ENCODE peak calls at places on chromosomes 11 and 22, in five cellular contexts. One of them, this sample, is unnamed.

GRCh38 chr22:27212617-27213177 is 555.3 kb downstream of the MIAT start:
- DNase-seq in germinal center: no peak
- DNase-seq in GM23338: no peak
- DNase-seq in neural progenitor cell: peak
- DNase-seq in neural crest cell: no peak
- DNase-seq in this sample: no peak

GRCh38 chr11:81007046-81007445 is 1566.2 kb upstream of the TENM4 start:
- DNase-seq in germinal center: no peak
- DNase-seq in GM23338: no peak
- DNase-seq in neural progenitor cell: no peak
- DNase-seq in neural crest cell: no peak
- DNase-seq in this sample: no peak

GRCh38 chr11:65493367-65494176 is 5.3 kb upstream of the MALAT1 start:
- DNase-seq in germinal center: no peak
- DNase-seq in GM23338: peak
- DNase-seq in neural progenitor cell: peak
- DNase-seq in neural crest cell: no peak
- DNase-seq in this sample: no peak

GRCh38 chr22:32446321-32446720 is 17.9 kb downstream of the BPIFC start:
- DNase-seq in germinal center: no peak
- DNase-seq in GM23338: no peak
- DNase-seq in neural progenitor cell: no peak
- DNase-seq in neural crest cell: no peak
- DNase-seq in this sample: no peak

GRCh38 chr11:126114486-126115252 is 52.0 kb upstream of the CDON start:
- DNase-seq in germinal center: no peak
- DNase-seq in GM23338: no peak
- DNase-seq in neural progenitor cell: no peak
- DNase-seq in neural crest cell: no peak
- DNase-seq in this sample: no peak

GRCh38 chr11:103800406-103801114 is 235.9 kb upstream of the DDI1 start:
- DNase-seq in germinal center: no peak
- DNase-seq in GM23338: peak
- DNase-seq in neural progenitor cell: peak
- DNase-seq in neural crest cell: no peak
- DNase-seq in this sample: no peak

GRCh38 chr22:45502215-45503070 is at the start of gene FBLN1:
- DNase-seq in germinal center: no peak
- DNase-seq in GM23338: peak
- DNase-seq in neural progenitor cell: peak
- DNase-seq in neural crest cell: peak
- DNase-seq in this sample: peak

GRCh38 chr11:63761173-63761572 is 7.4 kb downstream of the ZFTA start:
- DNase-seq in germinal center: no peak
- DNase-seq in GM23338: peak
- DNase-seq in neural progenitor cell: peak
- DNase-seq in neural crest cell: peak
- DNase-seq in this sample: no peak

GRCh38 chr11:128375941-128376340 is 211.4 kb downstream of the ETS1 start:
- DNase-seq in germinal center: no peak
- DNase-seq in GM23338: no peak
- DNase-seq in neural progenitor cell: no peak
- DNase-seq in neural crest cell: no peak
- DNase-seq in this sample: no peak

GRCh38 chr11:74004694-74005615 is 3.9 kb downstream of the UCP3 start:
- DNase-seq in germinal center: no peak
- DNase-seq in GM23338: no peak
- DNase-seq in neural progenitor cell: no peak
- DNase-seq in neural crest cell: no peak
- DNase-seq in this sample: no peak

GRCh38 chr11:2120359-2121100 is 18.7 kb downstream of the IGF2 start:
- DNase-seq in germinal center: no peak
- DNase-seq in GM23338: peak
- DNase-seq in neural progenitor cell: no peak
- DNase-seq in neural crest cell: no peak
- DNase-seq in this sample: no peak

GRCh38 chr11:102260241-102260640 is 57.0 kb upstream of the BIRC3 start:
- DNase-seq in germinal center: no peak
- DNase-seq in GM23338: peak
- DNase-seq in neural progenitor cell: peak
- DNase-seq in neural crest cell: no peak
- DNase-seq in this sample: no peak

GRCh38 chr22:29750559-29750958 is 16.2 kb downstream of the ZMAT5 start:
- DNase-seq in germinal center: no peak
- DNase-seq in GM23338: no peak
- DNase-seq in neural progenitor cell: no peak
- DNase-seq in neural crest cell: no peak
- DNase-seq in this sample: no peak

GRCh38 chr11:27460571-27460970 is 12.0 kb downstream of the LGR4 start:
- DNase-seq in germinal center: no peak
- DNase-seq in GM23338: no peak
- DNase-seq in neural progenitor cell: no peak
- DNase-seq in neural crest cell: no peak
- DNase-seq in this sample: no peak

GRCh38 chr11:43953521-43953920 is 11.1 kb downstream of the C11orf96 start:
- DNase-seq in germinal center: no peak
- DNase-seq in GM23338: no peak
- DNase-seq in neural progenitor cell: no peak
- DNase-seq in neural crest cell: no peak
- DNase-seq in this sample: no peak

GRCh38 chr22:36435516-36436415 is 45.7 kb downstream of the TXN2 start:
- DNase-seq in germinal center: peak
- DNase-seq in GM23338: peak
- DNase-seq in neural progenitor cell: peak
- DNase-seq in neural crest cell: no peak
- DNase-seq in this sample: no peak

GRCh38 chr11:47524200-47524874 is 28.6 kb downstream of the CELF1 start:
- DNase-seq in germinal center: no peak
- DNase-seq in GM23338: no peak
- DNase-seq in neural progenitor cell: no peak
- DNase-seq in neural crest cell: no peak
- DNase-seq in this sample: no peak

GRCh38 chr11:12963789-12964536 is 45.2 kb upstream of the RASSF10 start:
- DNase-seq in germinal center: peak
- DNase-seq in GM23338: peak
- DNase-seq in neural progenitor cell: peak
- DNase-seq in neural crest cell: peak
- DNase-seq in this sample: peak

GRCh38 chr11:86708671-86709070 is 36.3 kb upstream of the ME3 start:
- DNase-seq in germinal center: no peak
- DNase-seq in GM23338: no peak
- DNase-seq in neural progenitor cell: no peak
- DNase-seq in neural crest cell: no peak
- DNase-seq in this sample: no peak

GRCh38 chr22:42990131-42990838 is 24.7 kb downstream of the PACSIN2 start:
- DNase-seq in germinal center: no peak
- DNase-seq in GM23338: peak
- DNase-seq in neural progenitor cell: peak
- DNase-seq in neural crest cell: no peak
- DNase-seq in this sample: no peak

GRCh38 chr11:120401506-120401905 is 65.3 kb downstream of the ARHGEF12 start:
- DNase-seq in germinal center: no peak
- DNase-seq in GM23338: no peak
- DNase-seq in neural progenitor cell: no peak
- DNase-seq in neural crest cell: no peak
- DNase-seq in this sample: no peak

GRCh38 chr11:72079776-72080325 is 491 bp downstream of the NUMA1 start:
- DNase-seq in germinal center: no peak
- DNase-seq in GM23338: peak
- DNase-seq in neural progenitor cell: no peak
- DNase-seq in neural crest cell: peak
- DNase-seq in this sample: no peak

GRCh38 chr22:25651332-25651731 is 86.9 kb downstream of the GRK3 start:
- DNase-seq in germinal center: peak
- DNase-seq in GM23338: no peak
- DNase-seq in neural progenitor cell: no peak
- DNase-seq in neural crest cell: no peak
- DNase-seq in this sample: no peak

GRCh38 chr11:61384271-61385242 is 7.8 kb upstream of the TMEM216 start:
- DNase-seq in germinal center: no peak
- DNase-seq in GM23338: peak
- DNase-seq in neural progenitor cell: peak
- DNase-seq in neural crest cell: no peak
- DNase-seq in this sample: no peak

GRCh38 chr11:561148-562003 is 606 bp downstream of the RASSF7 start:
- DNase-seq in germinal center: no peak
- DNase-seq in GM23338: peak
- DNase-seq in neural progenitor cell: no peak
- DNase-seq in neural crest cell: no peak
- DNase-seq in this sample: peak

GRCh38 chr11:108985611-108986279 is 320.9 kb downstream of the DDX10 start:
- DNase-seq in germinal center: no peak
- DNase-seq in GM23338: no peak
- DNase-seq in neural progenitor cell: no peak
- DNase-seq in neural crest cell: no peak
- DNase-seq in this sample: no peak

GRCh38 chr11:82733444-82734119 is at the start of gene FAM181B:
- DNase-seq in germinal center: peak
- DNase-seq in GM23338: peak
- DNase-seq in neural progenitor cell: peak
- DNase-seq in neural crest cell: peak
- DNase-seq in this sample: peak